ENCODE peak calls at places on chromosomes 2 and 18, in four cellular contexts. One of them, this sample, is unnamed.

GRCh38 chr18:9337875-9338274 is 3.3 kb downstream of the TWSG1 start:
- DNase-seq in mammary epithelial cell: peak
- DNase-seq in stimulated activated CD4-positive, alpha-beta T cell treated with anti-CD3 and anti-CD28 coated beads, Interleukin-1b, Interleukin-23, amount 100 ng/mL, for 4 hours: no peak
- DNase-seq in caudate nucleus: no peak
- DNase-seq in this sample: no peak

GRCh38 chr2:29987141-29987540 is 65.8 kb upstream of the ALK start:
- DNase-seq in caudate nucleus: no peak
- DNase-seq in mammary epithelial cell: no peak
- DNase-seq in stimulated activated CD4-positive, alpha-beta T cell treated with anti-CD3 and anti-CD28 coated beads, Interleukin-1b, Interleukin-23, amount 100 ng/mL, for 4 hours: no peak
- DNase-seq in this sample: no peak

GRCh38 chr2:238408615-238409340 is 17.9 kb upstream of the ASB1 start:
- DNase-seq in mammary epithelial cell: no peak
- DNase-seq in caudate nucleus: no peak
- DNase-seq in stimulated activated CD4-positive, alpha-beta T cell treated with anti-CD3 and anti-CD28 coated beads, Interleukin-1b, Interleukin-23, amount 100 ng/mL, for 4 hours: no peak
- DNase-seq in this sample: no peak

GRCh38 chr2:28269019-28269784 is 123.5 kb upstream of the FOSL2 start:
- DNase-seq in caudate nucleus: no peak
- DNase-seq in mammary epithelial cell: peak
- DNase-seq in stimulated activated CD4-positive, alpha-beta T cell treated with anti-CD3 and anti-CD28 coated beads, Interleukin-1b, Interleukin-23, amount 100 ng/mL, for 4 hours: no peak
- DNase-seq in this sample: no peak

GRCh38 chr2:227819398-227819697 is 5.7 kb downstream of the CCL20 start:
- DNase-seq in stimulated activated CD4-positive, alpha-beta T cell treated with anti-CD3 and anti-CD28 coated beads, Interleukin-1b, Interleukin-23, amount 100 ng/mL, for 4 hours: no peak
- DNase-seq in mammary epithelial cell: no peak
- DNase-seq in caudate nucleus: no peak
- DNase-seq in this sample: no peak

GRCh38 chr18:7514796-7515440 is 52.2 kb upstream of the PTPRM start:
- DNase-seq in caudate nucleus: no peak
- DNase-seq in mammary epithelial cell: peak
- DNase-seq in stimulated activated CD4-positive, alpha-beta T cell treated with anti-CD3 and anti-CD28 coated beads, Interleukin-1b, Interleukin-23, amount 100 ng/mL, for 4 hours: no peak
- DNase-seq in this sample: no peak

GRCh38 chr2:112646102-112646719 is 472 bp downstream of the SLC20A1 start:
- DNase-seq in mammary epithelial cell: no peak
- DNase-seq in caudate nucleus: no peak
- DNase-seq in stimulated activated CD4-positive, alpha-beta T cell treated with anti-CD3 and anti-CD28 coated beads, Interleukin-1b, Interleukin-23, amount 100 ng/mL, for 4 hours: peak
- DNase-seq in this sample: no peak

GRCh38 chr2:105841551-105841950 is 96.8 kb downstream of the NCK2 start:
- DNase-seq in mammary epithelial cell: no peak
- DNase-seq in stimulated activated CD4-positive, alpha-beta T cell treated with anti-CD3 and anti-CD28 coated beads, Interleukin-1b, Interleukin-23, amount 100 ng/mL, for 4 hours: no peak
- DNase-seq in caudate nucleus: no peak
- DNase-seq in this sample: no peak

GRCh38 chr2:127638361-127639110 is 7.4 kb upstream of the GPR17 start:
- DNase-seq in mammary epithelial cell: no peak
- DNase-seq in caudate nucleus: no peak
- DNase-seq in stimulated activated CD4-positive, alpha-beta T cell treated with anti-CD3 and anti-CD28 coated beads, Interleukin-1b, Interleukin-23, amount 100 ng/mL, for 4 hours: no peak
- DNase-seq in this sample: no peak

GRCh38 chr2:123993728-123994323 is 31.3 kb upstream of the CNTNAP5 start:
- DNase-seq in stimulated activated CD4-positive, alpha-beta T cell treated with anti-CD3 and anti-CD28 coated beads, Interleukin-1b, Interleukin-23, amount 100 ng/mL, for 4 hours: no peak
- DNase-seq in mammary epithelial cell: peak
- DNase-seq in caudate nucleus: no peak
- DNase-seq in this sample: peak

GRCh38 chr2:138432971-138433370 is 68.6 kb upstream of the SPOPL start:
- DNase-seq in mammary epithelial cell: peak
- DNase-seq in caudate nucleus: no peak
- DNase-seq in stimulated activated CD4-positive, alpha-beta T cell treated with anti-CD3 and anti-CD28 coated beads, Interleukin-1b, Interleukin-23, amount 100 ng/mL, for 4 hours: no peak
- DNase-seq in this sample: no peak

GRCh38 chr18:77127769-77128671 is 4.6 kb downstream of the MBP start:
- DNase-seq in stimulated activated CD4-positive, alpha-beta T cell treated with anti-CD3 and anti-CD28 coated beads, Interleukin-1b, Interleukin-23, amount 100 ng/mL, for 4 hours: no peak
- DNase-seq in mammary epithelial cell: peak
- DNase-seq in caudate nucleus: no peak
- DNase-seq in this sample: peak

GRCh38 chr2:195902857-195903256 is 165.8 kb downstream of the DNAH7 start:
- DNase-seq in caudate nucleus: no peak
- DNase-seq in stimulated activated CD4-positive, alpha-beta T cell treated with anti-CD3 and anti-CD28 coated beads, Interleukin-1b, Interleukin-23, amount 100 ng/mL, for 4 hours: no peak
- DNase-seq in mammary epithelial cell: peak
- DNase-seq in this sample: no peak

GRCh38 chr2:190987116-190987515 is 26.9 kb downstream of the STAT1 start:
- DNase-seq in stimulated activated CD4-positive, alpha-beta T cell treated with anti-CD3 and anti-CD28 coated beads, Interleukin-1b, Interleukin-23, amount 100 ng/mL, for 4 hours: no peak
- DNase-seq in mammary epithelial cell: no peak
- DNase-seq in caudate nucleus: no peak
- DNase-seq in this sample: no peak

GRCh38 chr18:65725421-65726050 is 25.3 kb upstream of the CDH7 start:
- DNase-seq in stimulated activated CD4-positive, alpha-beta T cell treated with anti-CD3 and anti-CD28 coated beads, Interleukin-1b, Interleukin-23, amount 100 ng/mL, for 4 hours: no peak
- DNase-seq in caudate nucleus: no peak
- DNase-seq in mammary epithelial cell: no peak
- DNase-seq in this sample: no peak

GRCh38 chr18:75865639-75866038 is 438.1 kb upstream of the SMIM21 start:
- DNase-seq in caudate nucleus: no peak
- DNase-seq in mammary epithelial cell: no peak
- DNase-seq in stimulated activated CD4-positive, alpha-beta T cell treated with anti-CD3 and anti-CD28 coated beads, Interleukin-1b, Interleukin-23, amount 100 ng/mL, for 4 hours: no peak
- DNase-seq in this sample: no peak